ENCODE peak calls at places on chromosomes 3 and 15, in eight cellular contexts. S is pancreas, I is sigmoid colon, D is heart right ventricle, M is fibroblast of lung, C is tibial nerve, J is upper lobe of right lung, R is GM23338. L is an unnamed sample. For H3K36me3, the result is how much of the 10 kb centered on the place peaks cover.

GRCh38 chr3:183513046-183513706 is 42.3 kb downstream of the KLHL6 start:
- DNase-seq in D (peak), C (no peak), R (no peak), M (no peak), S (no peak), I (no peak), J (no peak), L (no peak)

GRCh38 chr3:10195692-10196091 is 31.0 kb downstream of the IRAK2 start:
- DNase-seq in C (no peak), I (no peak), S (no peak), R (no peak), J (no peak), M (no peak), D (no peak), L (peak)

GRCh38 chr3:153961498-153961897 is 159.7 kb upstream of the ARHGEF26 start:
- DNase-seq in S (no peak), I (no peak), C (no peak), J (no peak), D (no peak), R (peak), M (no peak), L (no peak)

GRCh38 chr15:70597056-70597603 is 166.2 kb downstream of the UACA start:
- DNase-seq in C (no peak), S (no peak), I (no peak), M (no peak), J (no peak), R (no peak), D (no peak), L (no peak)

GRCh38 chr3:151766454-151766853 is 32.7 kb downstream of the AADACL2 start:
- DNase-seq in D (no peak), S (no peak), M (peak), J (no peak), R (no peak), C (no peak), I (no peak), L (no peak)

GRCh38 chr3:53845103-53845880 is 927 bp downstream of the CHDH start:
- DNase-seq in J (peak), I (peak), R (peak), D (peak), C (peak), M (peak), S (peak), L (no peak)

GRCh38 chr15:73989001-73989798 is 2.9 kb downstream of the STOML1 start:
- DNase-seq in J (peak), D (no peak), S (no peak), C (no peak), M (peak), I (peak), R (no peak), L (no peak)

GRCh38 chr3:102827386-102827785 is 392.6 kb downstream of the ZPLD1 start:
- DNase-seq in D (no peak), S (no peak), I (no peak), C (no peak), M (no peak), R (no peak), J (no peak), L (no peak)

GRCh38 chr3:56813656-56813965 is 11.9 kb upstream of the ARHGEF3 start:
- DNase-seq in S (no peak), I (no peak), C (no peak), J (no peak), D (no peak), R (no peak), M (no peak), L (no peak)

GRCh38 chr3:106611841-106612240 is 743.0 kb upstream of the CBLB start:
- DNase-seq in R (no peak), I (no peak), M (peak), S (no peak), C (no peak), D (no peak), J (no peak), L (no peak)

GRCh38 chr3:67783281-67784250 is 129.2 kb upstream of the SUCLG2 start:
- DNase-seq in R (no peak), J (no peak), I (no peak), M (peak), S (no peak), C (no peak), D (no peak), L (no peak)

GRCh38 chr15:61172325-61172724 is 56.8 kb downstream of the RORA start:
- DNase-seq in S (no peak), C (no peak), J (no peak), I (no peak), R (peak), D (no peak), M (no peak), L (no peak)

GRCh38 chr15:68833734-68834334 is 13.1 kb upstream of the ANP32A start:
- DNase-seq in J (no peak), I (no peak), S (no peak), M (peak), R (no peak), C (no peak), D (no peak), L (no peak)

GRCh38 chr3:189512039-189512438 is 119.2 kb upstream of the TP63 start:
- DNase-seq in M (no peak), I (no peak), J (no peak), C (no peak), R (no peak), D (no peak), S (no peak), L (no peak)

GRCh38 chr3:71201939-71202338 is 381.6 kb downstream of the FOXP1 start:
- DNase-seq in S (peak), J (no peak), D (peak), M (peak), R (peak), C (peak), I (peak), L (no peak)

GRCh38 chr15:96331942-96332853 is 1.7 kb downstream of the NR2F2 start:
- DNase-seq in R (peak), M (peak), S (peak), C (peak), I (peak), D (no peak), J (peak), L (no peak)

GRCh38 chr3:113698891-113699465 is 2.5 kb upstream of the USF3 start:
- DNase-seq in M (peak), C (no peak), R (peak), D (peak), S (no peak), J (no peak), I (no peak), L (peak)

GRCh38 chr3:129033619-129034321 is 26.8 kb upstream of the GP9 start:
- DNase-seq in I (no peak), R (no peak), S (no peak), D (no peak), J (no peak), M (no peak), C (no peak), L (no peak)

GRCh38 chr3:32681811-32682210 is 3.2 kb upstream of the CNOT10 start:
- DNase-seq in J (no peak), S (no peak), C (no peak), R (no peak), I (no peak), M (no peak), D (no peak), L (no peak)

GRCh38 chr3:11629716-11630115 is 14.0 kb downstream of the VGLL4 start:
- DNase-seq in I (no peak), D (no peak), C (no peak), J (no peak), M (peak), R (no peak), S (no peak), L (no peak)

GRCh38 chr3:110178965-110179364 is 841.6 kb upstream of the DPPA4 start:
- DNase-seq in M (peak), S (no peak), R (no peak), C (peak), J (no peak), I (no peak), D (no peak), L (no peak)

GRCh38 chr15:33526532-33526931 is 215.8 kb downstream of the RYR3 start:
- DNase-seq in C (no peak), J (no peak), S (no peak), I (no peak), M (no peak), R (no peak), D (no peak), L (no peak)

GRCh38 chr3:151386063-151386462 is 1.5 kb upstream of the P2RY12 start:
- DNase-seq in J (no peak), D (no peak), M (no peak), R (no peak), S (no peak), C (no peak), I (no peak), L (no peak)

GRCh38 chr3:50345586-50345985 is at the start of gene ZMYND10:
- DNase-seq in S (no peak), J (peak), R (peak), C (no peak), M (peak), D (peak), I (peak), L (peak)

GRCh38 chr3:130728037-130728436 is 18.6 kb downstream of the PIK3R4 start:
- DNase-seq in R (no peak), S (no peak), C (no peak), I (no peak), J (no peak), D (no peak), M (no peak), L (no peak)

GRCh38 chr3:151228291-151229125 is 25.5 kb upstream of the GPR171 start:
- DNase-seq in I (no peak), S (no peak), C (no peak), R (no peak), D (peak), M (peak), J (no peak), L (no peak)

GRCh38 chr15:34650177-34650576 is 66.7 kb upstream of the GOLGA8B start:
- DNase-seq in S (no peak), C (no peak), R (no peak), D (no peak), M (peak), J (no peak), I (no peak), L (peak)

GRCh38 chr3:33949074-33949473 is 150.6 kb downstream of the PDCD6IP start:
- DNase-seq in C (no peak), D (no peak), S (no peak), J (no peak), M (no peak), R (no peak), I (no peak), L (no peak)

GRCh38 chr3:55718475-55718874 is 231.4 kb upstream of the WNT5A start:
- DNase-seq in C (no peak), D (no peak), S (no peak), R (no peak), J (no peak), M (peak), I (no peak), L (no peak)

GRCh38 chr3:193620650-193621049 is 27.6 kb downstream of the OPA1 start:
- DNase-seq in R (no peak), I (no peak), S (no peak), C (no peak), D (no peak), J (no peak), M (peak), L (peak)
- H3K36me3 ChIP-seq in R (under half), I (under half), S (under half), C (under half), D (under half), J (half or more), M (under half), L (under half)

DNA sequence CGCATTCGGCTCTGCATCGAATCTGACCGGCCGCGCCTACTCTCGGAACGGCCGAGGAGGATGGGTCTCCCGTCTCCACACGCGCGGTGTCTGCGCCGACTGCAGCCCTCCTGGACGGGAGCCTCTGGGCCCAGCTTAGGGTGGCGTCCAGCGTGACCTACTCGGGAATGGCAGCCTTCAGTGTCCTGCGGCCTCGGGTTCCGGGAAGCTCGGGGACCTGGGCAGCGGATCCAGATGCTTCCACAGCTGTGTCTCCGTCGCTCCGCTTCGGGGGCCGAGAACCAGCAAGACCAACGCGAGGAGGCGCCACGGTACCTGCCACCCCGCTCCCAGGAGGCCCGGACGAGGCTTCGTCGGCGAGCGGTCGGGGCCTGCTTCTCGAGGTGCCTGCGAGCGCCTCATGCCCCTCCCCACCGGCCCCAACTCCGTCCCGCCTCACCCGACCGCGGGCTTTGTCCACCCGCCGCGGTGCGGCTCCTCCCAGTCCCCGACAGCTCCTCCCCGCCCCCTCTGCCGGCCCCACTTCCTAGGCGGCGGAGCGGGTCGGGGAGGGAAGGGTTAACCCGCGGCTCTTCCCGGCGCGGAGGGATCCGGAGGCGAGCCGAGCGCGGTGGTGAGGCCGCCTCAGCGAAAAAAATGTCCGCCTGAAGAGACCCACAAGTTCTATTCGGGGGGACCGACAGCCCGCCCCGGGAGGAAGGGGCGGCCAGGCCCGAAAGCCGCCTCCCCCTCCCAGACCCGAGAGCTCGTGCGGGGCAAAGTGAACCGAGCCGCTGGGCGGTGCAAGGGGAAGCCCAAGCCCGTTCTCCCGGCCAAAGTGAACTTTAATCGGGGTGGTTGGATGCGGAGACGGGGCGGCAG is at the start of gene TCF12:
- DNase-seq in J (peak), R (peak), D (peak), I (peak), M (peak), C (peak), S (peak), L (peak)
- TF ChIP-seq CTCF in J (peak), R (peak), D (peak), I (peak), M (peak), C (peak), S (no peak), L (peak)

GRCh38 chr15:75043509-75044257 is 20.3 kb downstream of the PPCDC start:
- DNase-seq in M (peak), C (peak), I (peak), R (no peak), S (peak), J (peak), D (peak), L (peak)
- H3K36me3 ChIP-seq in M (under half), C (under half), I (under half), R (under half), S (under half), J (under half), D (under half), L (under half)

GRCh38 chr3:123361019-123361418 is 87.9 kb downstream of the ADCY5 start:
- DNase-seq in D (no peak), C (no peak), I (peak), M (no peak), R (peak), S (no peak), J (no peak), L (no peak)
- TF ChIP-seq CTCF in D (no peak), C (no peak), I (no peak), M (peak), R (peak), S (no peak), J (no peak), L (no peak)